ENCODE peak calls at places on chromosomes 7 and 10, in nine cellular contexts. G, B, W, D, J, U, Z, A and S are unnamed samples.

GRCh38 chr10:98664329-98665042 is 217.8 kb upstream of the HPS1 start:
- DNase-seq in J (no peak), D (peak), A (peak), W (peak), B (peak), G (peak), Z (no peak), U (no peak), S (no peak)

GRCh38 chr7:136064098-136064497 is 86.9 kb upstream of the MTPN start:
- DNase-seq in Z (no peak), W (no peak), B (no peak), G (no peak), J (no peak), A (no peak), D (no peak), U (no peak), S (no peak)

GRCh38 chr7:137978464-137979237 is 23.2 kb downstream of the CREB3L2 start:
- DNase-seq in D (no peak), A (no peak), U (peak), W (no peak), G (no peak), Z (no peak), B (no peak), J (peak), S (peak)

GRCh38 chr7:102152672-102153585 is 133.7 kb upstream of the SH2B2 start:
- DNase-seq in J (no peak), G (no peak), U (no peak), B (no peak), Z (no peak), D (peak), W (no peak), A (no peak), S (peak)

GRCh38 chr10:32346551-32347362 is at the start of gene EPC1:
- DNase-seq in A (peak), Z (peak), G (peak), W (peak), J (peak), U (peak), D (peak), B (peak), S (peak)

GRCh38 chr7:108430664-108431063 is 25.6 kb downstream of the NRCAM start:
- DNase-seq in B (no peak), Z (no peak), W (no peak), A (no peak), U (no peak), G (no peak), D (no peak), J (no peak), S (no peak)

GRCh38 chr10:121578965-121579364 is 19.3 kb downstream of the FGFR2 start:
- DNase-seq in W (no peak), J (no peak), D (no peak), G (no peak), Z (no peak), A (no peak), B (no peak), U (no peak), S (no peak)

GRCh38 chr7:99373086-99374066 is 1.2 kb upstream of the ARPC1B start:
- DNase-seq in J (no peak), D (no peak), A (no peak), Z (no peak), B (no peak), U (no peak), G (no peak), W (no peak), S (peak)

GRCh38 chr10:923844-924523 is 7.5 kb downstream of the LARP4B start:
- DNase-seq in G (no peak), B (no peak), Z (no peak), D (no peak), U (no peak), W (no peak), A (no peak), J (no peak), S (no peak)

GRCh38 chr7:142248-142955 is 50.0 kb upstream of the FAM20C start:
- DNase-seq in W (no peak), D (no peak), G (no peak), U (peak), Z (no peak), B (no peak), A (no peak), J (no peak), S (peak)

GRCh38 chr10:103513383-103514060 is 20.0 kb downstream of the NEURL1 start:
- DNase-seq in G (no peak), U (no peak), Z (no peak), J (no peak), A (no peak), D (no peak), W (no peak), B (no peak), S (no peak)

GRCh38 chr10:114538544-114538906 is 119.5 kb downstream of the ABLIM1 start:
- DNase-seq in U (no peak), J (no peak), D (no peak), Z (peak), G (no peak), A (peak), B (peak), W (peak), S (no peak)

GRCh38 chr10:80686734-80687561 is 149.2 kb downstream of the SH2D4B start:
- DNase-seq in A (peak), U (no peak), J (no peak), B (no peak), W (no peak), D (no peak), Z (no peak), G (no peak), S (no peak)

GRCh38 chr7:6238309-6238925 is 34.0 kb downstream of the CYTH3 start:
- DNase-seq in A (no peak), Z (no peak), U (no peak), D (no peak), B (no peak), G (no peak), J (no peak), W (no peak), S (no peak)

GRCh38 chr10:26699631-26700030 is 2.1 kb downstream of the PDSS1 start:
- DNase-seq in B (no peak), D (no peak), U (no peak), G (no peak), Z (no peak), W (no peak), J (no peak), A (no peak), S (no peak)
- H3K4me3 ChIP-seq in B (peak), D (no peak), U (no peak), G (no peak), Z (no peak), W (no peak), J (no peak), A (no peak), S (no peak)

DNA sequence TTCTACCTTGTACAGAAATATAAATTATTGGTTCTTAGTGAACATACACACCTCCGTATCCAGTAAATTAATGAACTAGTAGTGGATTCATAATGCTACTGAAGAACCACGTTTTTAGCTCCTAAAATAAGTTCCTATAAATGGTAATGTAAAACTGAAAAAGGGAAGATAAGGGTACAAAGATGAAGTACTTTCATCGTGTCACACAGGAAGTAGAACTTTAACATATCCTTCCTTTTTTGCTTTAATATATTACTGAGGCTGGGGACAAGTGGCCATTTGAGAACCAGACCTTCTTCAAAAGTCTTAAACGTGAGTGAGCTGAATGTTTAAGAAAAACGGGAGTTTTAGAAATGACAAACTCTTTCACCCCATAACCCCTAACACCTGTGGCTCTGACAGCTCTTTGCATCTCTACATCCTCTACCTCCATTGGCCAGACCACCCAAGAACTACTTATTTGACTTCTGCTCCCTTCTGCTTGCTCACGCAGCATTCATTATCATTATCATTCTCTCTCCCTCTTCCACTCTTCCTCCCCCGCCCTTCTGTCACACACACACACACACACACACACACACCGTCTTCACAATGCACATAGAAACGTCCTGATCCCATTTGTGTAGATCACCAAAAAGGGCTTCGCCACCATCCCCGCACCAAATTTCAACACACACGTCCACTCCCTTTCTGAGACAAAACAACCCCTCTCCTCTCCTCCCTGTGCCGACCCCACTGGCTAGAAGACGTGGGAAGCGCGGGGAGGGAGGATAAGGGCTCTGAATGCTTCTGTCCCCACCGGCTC is 684 bp downstream of the SKAP2 start:
- DNase-seq in B (peak), W (peak), Z (no peak), J (no peak), A (peak), D (peak), U (peak), G (peak), S (peak)
- H3K4me3 ChIP-seq in B (peak), W (peak), Z (peak), J (peak), A (peak), D (peak), U (peak), G (peak), S (peak)

GRCh38 chr7:28686418-28686800 is 271.7 kb downstream of the TRIL start:
- DNase-seq in J (no peak), W (no peak), B (no peak), Z (no peak), A (no peak), G (no peak), U (peak), D (peak), S (no peak)
- H3K4me3 ChIP-seq in J (peak), W (peak), B (no peak), Z (peak), A (no peak), G (peak), U (peak), D (peak), S (peak)

GRCh38 chr10:127854769-127855583 is 37.8 kb downstream of the CLRN3 start:
- DNase-seq in G (no peak), D (no peak), Z (no peak), B (peak), U (no peak), W (no peak), A (peak), J (no peak), S (no peak)

GRCh38 chr10:127855976-127856375 is 36.8 kb downstream of the CLRN3 start:
- DNase-seq in W (no peak), Z (no peak), J (no peak), G (no peak), U (no peak), D (no peak), B (no peak), A (no peak), S (no peak)

GRCh38 chr10:127855584-127855881 is 37.2 kb downstream of the CLRN3 start:
- DNase-seq in U (no peak), J (no peak), D (no peak), G (no peak), A (no peak), B (no peak), Z (no peak), W (no peak), S (no peak)

GRCh38 chr10:127852456-127852855 is 40.3 kb downstream of the CLRN3 start:
- DNase-seq in A (no peak), G (no peak), J (no peak), W (no peak), B (no peak), Z (no peak), D (no peak), U (no peak), S (no peak)

GRCh38 chr10:127853868-127854768 is 38.6 kb downstream of the CLRN3 start:
- DNase-seq in A (peak), J (peak), B (peak), G (no peak), W (peak), Z (peak), D (peak), U (peak), S (peak)
- H3K4me3 ChIP-seq in A (no peak), J (no peak), B (peak), G (no peak), W (no peak), Z (no peak), D (no peak), U (no peak), S (no peak)

GRCh38 chr7:18574676-18575075 is 79.1 kb downstream of the HDAC9 start:
- DNase-seq in U (no peak), D (no peak), Z (no peak), J (no peak), G (no peak), A (no peak), B (no peak), W (no peak), S (no peak)

GRCh38 chr7:18573410-18574234 is 78.1 kb downstream of the HDAC9 start:
- DNase-seq in G (no peak), A (no peak), W (no peak), U (no peak), B (peak), J (peak), Z (no peak), D (no peak), S (peak)

GRCh38 chr7:18575989-18576572 is 80.5 kb downstream of the HDAC9 start:
- DNase-seq in G (no peak), J (no peak), D (no peak), Z (no peak), B (no peak), W (no peak), A (no peak), U (no peak), S (no peak)

GRCh38 chr7:18574235-18574540 is 78.6 kb downstream of the HDAC9 start:
- DNase-seq in U (no peak), Z (no peak), B (no peak), W (no peak), D (no peak), J (no peak), G (no peak), A (no peak), S (no peak)

DNA sequence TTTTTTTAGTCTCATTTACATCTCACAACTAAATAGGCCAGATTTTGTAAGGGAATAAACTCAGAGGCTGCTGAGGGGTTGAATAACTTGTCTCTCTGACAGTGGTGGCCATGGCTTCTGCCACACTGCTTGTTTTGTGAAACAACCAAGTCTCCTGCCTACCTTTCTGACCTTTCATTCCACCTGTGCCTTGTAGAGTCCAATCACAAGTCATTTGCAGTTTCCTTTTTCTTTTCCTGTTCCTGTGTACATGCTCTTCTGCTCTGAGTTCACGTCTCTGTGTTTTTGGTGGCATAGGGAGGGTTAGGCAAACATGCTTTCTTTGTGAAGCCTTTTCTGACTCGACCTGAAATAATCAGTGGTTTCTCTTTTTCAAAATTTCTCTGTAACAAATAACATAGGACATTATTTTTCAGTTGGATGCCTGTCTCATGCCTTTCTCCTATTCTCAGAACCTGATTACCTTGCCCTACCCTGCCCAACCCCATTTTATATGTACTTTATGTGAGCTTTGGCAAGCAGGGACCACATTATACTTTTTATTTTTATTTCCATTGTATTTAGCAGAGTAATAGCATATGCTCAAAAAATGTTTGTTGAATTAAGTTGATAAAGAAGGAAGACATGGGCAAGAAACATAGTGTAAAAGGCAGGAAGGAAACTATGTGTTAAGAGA is 81.7 kb downstream of the HDAC9 start:
- DNase-seq in B (peak), D (no peak), W (no peak), G (no peak), A (peak), J (no peak), U (no peak), Z (no peak), S (no peak)
- H3K4me3 ChIP-seq in B (no peak), D (no peak), W (no peak), G (no peak), A (no peak), J (no peak), U (no peak), Z (no peak), S (no peak)

DNA sequence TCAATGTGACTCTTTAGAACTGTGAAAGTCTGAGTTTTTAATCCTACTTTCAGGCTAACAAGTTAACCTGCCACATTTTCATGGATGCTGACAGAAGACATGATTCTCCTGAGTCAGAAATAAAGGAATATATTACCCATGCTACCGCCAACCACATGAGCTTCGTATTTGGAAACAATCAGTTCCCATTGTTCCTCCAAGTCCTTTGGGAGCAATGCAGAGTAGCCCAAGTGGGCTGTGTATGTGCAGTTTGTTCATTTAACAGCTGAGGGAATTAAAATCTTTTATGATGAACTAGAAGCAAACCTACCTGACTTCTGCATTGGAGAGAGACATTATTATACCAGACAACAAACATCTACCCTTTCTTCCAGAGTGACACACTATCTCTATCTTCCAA is 169.3 kb upstream of the BET1 start:
- DNase-seq in J (no peak), Z (no peak), U (no peak), B (no peak), D (no peak), A (no peak), G (no peak), W (no peak), S (no peak)
- H3K4me3 ChIP-seq in J (no peak), Z (no peak), U (no peak), B (no peak), D (no peak), A (no peak), G (no peak), W (no peak), S (no peak)